ENCODE peak calls at places on chromosomes 13 and 19, in five cellular contexts. X is neuronal stem cell, D is mesenchymal stem cell, Z is trophoblast cell, M is H1. G is an unnamed sample.

GRCh38 chr19:10517760-10518443 is 655 bp upstream of the S1PR5 start:
- DNase-seq in M (peak), X (no peak), Z (no peak), D (peak), G (peak)

GRCh38 chr19:17107546-17108452 is 32.2 kb downstream of the MYO9B start:
- DNase-seq in D (peak), M (no peak), Z (peak), X (no peak), G (no peak)

GRCh38 chr13:90627813-90628212 is 719.7 kb upstream of the MIR17HG start:
- DNase-seq in X (no peak), M (no peak), Z (no peak), D (no peak), G (no peak)

GRCh38 chr19:10000171-10000826 is 10.0 kb downstream of the COL5A3 start:
- DNase-seq in Z (peak), M (peak), D (peak), X (peak), G (peak)

GRCh38 chr13:105969761-105970160 is 565.7 kb downstream of the EFNB2 start:
- DNase-seq in D (peak), X (no peak), M (no peak), Z (peak), G (no peak)

GRCh38 chr13:105972811-105973590 is 562.5 kb downstream of the EFNB2 start:
- DNase-seq in X (no peak), Z (peak), D (no peak), M (no peak), G (no peak)

GRCh38 chr19:43708716-43709115 is 7.2 kb upstream of the IRGC start:
- DNase-seq in M (no peak), Z (no peak), D (no peak), X (no peak), G (no peak)

GRCh38 chr19:18339703-18340102 is 695 bp upstream of the PGPEP1 start:
- DNase-seq in X (no peak), D (peak), Z (no peak), M (peak), G (peak)

GRCh38 chr13:98517576-98518310 is 59.2 kb downstream of the STK24 start:
- DNase-seq in X (no peak), Z (no peak), M (no peak), D (no peak), G (no peak)

GRCh38 chr19:46787331-46788100 is 878 bp downstream of the SLC1A5 start:
- DNase-seq in Z (peak), X (peak), M (peak), D (peak), G (peak)

GRCh38 chr13:101946411-101946810 is 455.4 kb downstream of the FGF14 start:
- DNase-seq in X (no peak), D (no peak), M (no peak), Z (no peak), G (no peak)

GRCh38 chr19:30076101-30076551 is 134.1 kb downstream of the URI1 start:
- DNase-seq in X (no peak), D (no peak), M (peak), Z (no peak), G (peak)

GRCh38 chr19:18020212-18021067 is 12.5 kb downstream of the ARRDC2 start:
- DNase-seq in M (no peak), X (no peak), Z (no peak), D (peak), G (no peak)

GRCh38 chr13:113879506-113880360 is 15.9 kb upstream of the GAS6 start:
- DNase-seq in X (no peak), Z (no peak), M (no peak), D (no peak), G (no peak)

GRCh38 chr13:45063261-45063870 is 56.9 kb upstream of the GTF2F2 start:
- DNase-seq in D (peak), Z (peak), M (no peak), X (no peak), G (no peak)

GRCh38 chr13:41976491-41976890 is 15.6 kb upstream of the VWA8 start:
- DNase-seq in X (no peak), D (no peak), M (no peak), Z (no peak), G (no peak)

GRCh38 chr13:95391325-95391724 is 90.1 kb upstream of the ABCC4 start:
- DNase-seq in X (no peak), M (no peak), D (no peak), Z (no peak), G (no peak)

GRCh38 chr19:46766569-46767317 is 20.5 kb upstream of the STRN4 start:
- DNase-seq in Z (no peak), D (no peak), X (no peak), M (peak), G (peak)

GRCh38 chr13:79810671-79811070 is 329.7 kb downstream of the NDFIP2 start:
- DNase-seq in D (peak), Z (no peak), X (no peak), M (no peak), G (no peak)

GRCh38 chr19:44869728-44870470 is 21.2 kb upstream of the TOMM40 start:
- DNase-seq in Z (no peak), X (no peak), M (no peak), D (peak), G (no peak)

GRCh38 chr13:30341815-30342570 is 34.6 kb upstream of the KATNAL1 start:
- DNase-seq in Z (peak), D (peak), M (no peak), X (no peak), G (no peak)

GRCh38 chr13:25380082-25380481 is 8.3 kb downstream of the ATP8A2 start:
- DNase-seq in M (no peak), X (no peak), Z (no peak), D (no peak), G (no peak)

GRCh38 chr19:17159466-17160393 is 55.4 kb upstream of the USE1 start:
- DNase-seq in M (peak), D (no peak), Z (peak), X (no peak), G (peak)

GRCh38 chr19:952680-953500 is 27.1 kb downstream of the ARID3A start:
- DNase-seq in X (no peak), M (no peak), Z (peak), D (peak), G (no peak)

GRCh38 chr13:20940083-20940482 is 37.5 kb upstream of the XPO4 start:
- DNase-seq in M (no peak), X (no peak), D (peak), Z (peak), G (no peak)

GRCh38 chr13:76832258-76832988 is 53.8 kb downstream of the KCTD12 start:
- DNase-seq in D (no peak), X (no peak), Z (no peak), M (no peak), G (no peak)

GRCh38 chr13:94947965-94948371 is 235.6 kb upstream of the SOX21 start:
- DNase-seq in D (no peak), M (no peak), Z (no peak), X (peak), G (no peak)

GRCh38 chr13:108070491-108070890 is 144.8 kb downstream of the LIG4 start:
- DNase-seq in D (no peak), Z (no peak), M (no peak), X (no peak), G (no peak)

GRCh38 chr13:41562083-41562482 is 104.7 kb downstream of the RGCC start:
- DNase-seq in D (peak), Z (peak), X (no peak), M (no peak), G (no peak)

GRCh38 chr19:35029737-35030256 is 473 bp upstream of the SCN1B start:
- DNase-seq in X (no peak), D (peak), Z (no peak), M (peak), G (peak)

GRCh38 chr13:104810242-104810641 is 1725.2 kb downstream of the EFNB2 start:
- DNase-seq in D (no peak), M (no peak), X (no peak), Z (no peak), G (no peak)

GRCh38 chr19:16912780-16913179 is 24.0 kb downstream of the F2RL3 start:
- DNase-seq in Z (no peak), D (no peak), M (no peak), X (no peak), G (no peak)

GRCh38 chr19:40419780-40420179 is 6.0 kb downstream of the SERTAD1 start:
- DNase-seq in M (no peak), D (no peak), X (no peak), Z (no peak), G (no peak)

GRCh38 chr13:26973946-26974345 is 197.7 kb downstream of the USP12 start:
- DNase-seq in X (no peak), M (no peak), Z (no peak), D (no peak), G (no peak)

GRCh38 chr13:21606781-21607180 is 2.8 kb upstream of the MICU2 start:
- DNase-seq in D (no peak), M (no peak), X (no peak), Z (no peak), G (no peak)

GRCh38 chr19:35790981-35791813 is 15.8 kb downstream of the ARHGAP33 start:
- DNase-seq in D (no peak), X (no peak), Z (no peak), M (no peak), G (no peak)

GRCh38 chr19:28427256-28428083 is 785.5 kb downstream of the UQCRFS1 start:
- DNase-seq in D (no peak), X (no peak), Z (no peak), M (peak), G (no peak)
- H2BK12ac ChIP-seq in D (no peak), X (no peak), Z (no peak), M (peak), G (no peak)

DNA sequence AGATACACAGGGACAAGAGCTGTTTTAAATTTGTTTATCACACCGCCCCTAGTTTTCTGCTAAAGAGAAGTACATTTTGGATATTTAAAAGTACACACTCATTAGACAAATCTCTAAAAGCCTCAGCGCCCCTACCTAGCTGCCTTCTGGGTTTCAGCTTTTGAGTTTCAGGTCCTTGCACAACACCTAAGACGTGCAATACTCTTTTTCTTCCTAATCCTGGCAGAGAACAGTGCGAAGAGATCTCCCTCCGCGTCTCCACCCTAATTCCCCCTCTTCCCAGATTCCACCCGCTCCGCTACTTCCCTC is 419 bp upstream of the KLF5 start:
- DNase-seq in M (no peak), D (no peak), X (no peak), Z (no peak), G (no peak)
- H2BK12ac ChIP-seq in M (no peak), D (no peak), X (no peak), Z (no peak), G (no peak)

GRCh38 chr19:33288666-33289065 is 13.7 kb downstream of the CEBPA start:
- DNase-seq in D (no peak), M (no peak), Z (no peak), X (no peak), G (no peak)
- H2BK12ac ChIP-seq in D (no peak), M (no peak), Z (no peak), X (no peak), G (no peak)

GRCh38 chr19:49641688-49642487 is at the start of gene SCAF1:
- DNase-seq in Z (peak), M (peak), X (peak), D (peak), G (peak)
- H2BK12ac ChIP-seq in Z (peak), M (peak), X (no peak), D (peak), G (peak)

GRCh38 chr19:14495678-14496028 is 274 bp downstream of the GIPC1 start:
- DNase-seq in M (no peak), X (no peak), Z (no peak), D (no peak), G (no peak)
- H2BK12ac ChIP-seq in M (no peak), X (no peak), Z (no peak), D (no peak), G (no peak)

GRCh38 chr13:84542348-84542747 is 660.1 kb upstream of the SLITRK1 start:
- DNase-seq in D (no peak), M (no peak), X (no peak), Z (no peak), G (no peak)
- H2BK12ac ChIP-seq in D (no peak), M (no peak), X (no peak), Z (no peak), G (no peak)

DNA sequence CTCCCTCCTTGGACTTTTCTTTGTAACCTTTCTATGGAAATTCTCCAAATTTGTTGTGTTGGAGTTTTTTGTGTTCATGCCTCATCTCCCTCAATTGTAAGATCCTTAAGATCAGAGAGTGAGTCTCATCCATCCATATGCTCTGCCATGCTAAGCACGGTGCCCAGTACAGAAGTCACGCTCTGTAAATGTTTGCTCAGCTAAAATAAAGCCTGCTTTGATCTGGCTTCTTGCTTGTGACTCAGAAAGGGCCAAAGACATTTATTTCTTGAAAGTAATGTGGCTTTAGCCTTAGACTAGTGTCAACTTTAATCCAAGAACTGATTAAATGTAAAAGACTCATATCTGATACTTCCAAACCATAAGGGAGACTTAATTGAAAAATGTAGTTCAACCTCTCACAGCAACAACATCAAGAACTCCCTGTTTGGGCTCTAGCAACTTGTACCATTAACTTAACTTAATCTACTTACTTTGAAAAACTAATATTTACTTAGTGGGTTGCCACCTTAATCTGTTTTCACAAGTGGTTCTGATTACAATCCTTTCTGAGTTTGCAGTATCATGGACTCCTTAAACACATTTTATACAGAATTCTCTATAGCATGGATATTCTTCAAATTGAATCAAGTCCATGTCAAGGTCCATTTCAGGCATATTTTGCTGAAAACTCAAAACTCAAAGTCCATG is 100.2 kb downstream of the KL start:
- DNase-seq in D (no peak), Z (no peak), M (no peak), X (no peak), G (no peak)
- H2BK12ac ChIP-seq in D (no peak), Z (no peak), M (no peak), X (no peak), G (no peak)

GRCh38 chr19:50628146-50628545 is 11.5 kb downstream of the SYT3 start:
- DNase-seq in M (no peak), D (no peak), X (no peak), Z (no peak), G (no peak)

GRCh38 chr19:50632151-50632835 is 7.4 kb downstream of the SYT3 start:
- DNase-seq in D (no peak), M (no peak), X (no peak), Z (no peak), G (no peak)

GRCh38 chr19:50628551-50628950 is 11.1 kb downstream of the SYT3 start:
- DNase-seq in D (no peak), Z (no peak), M (no peak), X (no peak), G (no peak)

GRCh38 chr19:50629194-50629593 is 10.5 kb downstream of the SYT3 start:
- DNase-seq in D (no peak), Z (no peak), M (no peak), X (no peak), G (no peak)

GRCh38 chr19:50629801-50630200 is 9.9 kb downstream of the SYT3 start:
- DNase-seq in Z (no peak), X (no peak), D (no peak), M (no peak), G (no peak)
- H2BK12ac ChIP-seq in Z (no peak), X (no peak), D (no peak), M (no peak), G (no peak)

GRCh38 chr19:51547397-51548212 is 16.1 kb upstream of the SIGLEC6 start:
- DNase-seq in Z (no peak), D (peak), M (no peak), X (no peak), G (no peak)

GRCh38 chr19:51548213-51548651 is 16.8 kb upstream of the SIGLEC6 start:
- DNase-seq in D (no peak), Z (no peak), X (no peak), M (no peak), G (no peak)

GRCh38 chr19:51546107-51546649 is 14.7 kb upstream of the SIGLEC6 start:
- DNase-seq in X (no peak), Z (no peak), D (no peak), M (no peak), G (no peak)

GRCh38 chr19:51548891-51549305 is 17.4 kb upstream of the SIGLEC6 start:
- DNase-seq in M (no peak), X (no peak), D (no peak), Z (no peak), G (no peak)

GRCh38 chr19:51546650-51547396 is 15.4 kb upstream of the SIGLEC6 start:
- DNase-seq in X (no peak), Z (no peak), D (peak), M (no peak), G (no peak)
- H2BK12ac ChIP-seq in X (no peak), Z (peak), D (no peak), M (no peak), G (no peak)

G was measured in H9.